ENCODE peak calls at places on chromosomes 3 and 15, in nine cellular contexts. A is KG1; S is effector CD4-positive, alpha-beta T cell; E is stimulated activated CD4-positive, alpha-beta T cell treated with anti-CD3 and anti-CD28 coated beads, TNF-alpha, amount 100 ng/mL, for 24 hours; C is NCI-H2029 treated with DMSO at 0.1 percent for 48 hours; N is skeletal muscle cell; J is activated CD4-positive, alpha-beta T cell treated with anti-CD3 and anti-CD28 coated beads, Interleukin-2, amount 50 U/mL, for 48 hours; K is GM06990; Q is OCI-LY7. L is an unnamed sample.

GRCh38 chr3:123803521-123803920 is 80.6 kb downstream of the MYLK start:
- DNase-seq in A (no peak), S (no peak), E (no peak), C (no peak), N (no peak), J (no peak), K (no peak), Q (no peak), L (no peak)

GRCh38 chr3:139227165-139227564 is 116.7 kb upstream of the MRPS22 start:
- DNase-seq in A (no peak), S (no peak), E (no peak), C (no peak), N (no peak), J (no peak), K (no peak), Q (no peak), L (no peak)

GRCh38 chr3:39189150-39189510 is 3.3 kb downstream of the XIRP1 start:
- DNase-seq in A (no peak), S (no peak), E (no peak), C (no peak), N (no peak), J (no peak), K (no peak), Q (no peak), L (no peak)

GRCh38 chr3:37899711-37900306 is 38.1 kb downstream of the CTDSPL start:
- DNase-seq in A (peak), S (no peak), E (no peak), C (no peak), N (no peak), J (no peak), K (no peak), Q (no peak), L (no peak)

GRCh38 chr15:79192462-79193036 is 90.0 kb upstream of the ANKRD34C start:
- DNase-seq in A (no peak), S (no peak), E (no peak), C (no peak), N (peak), J (no peak), K (no peak), Q (no peak), L (no peak)

GRCh38 chr15:95626501-95627361 is 703.8 kb upstream of the NR2F2 start:
- DNase-seq in A (no peak), S (no peak), E (no peak), C (no peak), N (no peak), J (no peak), K (no peak), Q (no peak), L (no peak)

GRCh38 chr3:37668431-37668830 is 193.2 kb upstream of the CTDSPL start:
- DNase-seq in A (no peak), S (no peak), E (no peak), C (peak), N (no peak), J (no peak), K (no peak), Q (no peak), L (no peak)

GRCh38 chr3:120481056-120481455 is 30.3 kb upstream of the FSTL1 start:
- DNase-seq in A (no peak), S (no peak), E (no peak), C (no peak), N (no peak), J (no peak), K (no peak), Q (no peak), L (no peak)

L was measured in activated T-cell treated with anti-CD3 and anti-CD28 coated beads for 24 hours.